ENCODE peak calls at places on chromosomes 5 and 9, in five cellular contexts. O, H, B, U and Y are unnamed samples. For H3K9me3, the result is how much of the 10 kb centered on the place peaks cover.

GRCh38 chr5:150946351-150946905 is 41.6 kb upstream of the ZNF300 start:
- DNase-seq in B (no peak), U (no peak), O (peak), H (peak), Y (no peak)

GRCh38 chr5:50704730-50705129 is 38.3 kb downstream of the PARP8 start:
- DNase-seq in U (no peak), O (no peak), H (no peak), B (no peak), Y (no peak)

GRCh38 chr5:91636351-91636750 is 253.2 kb upstream of the ARRDC3 start:
- DNase-seq in U (no peak), H (no peak), O (no peak), B (no peak), Y (no peak)

GRCh38 chr9:28961625-28962024 is 1388.3 kb upstream of the C9orf72 start:
- DNase-seq in B (no peak), O (no peak), H (no peak), U (no peak), Y (no peak)

GRCh38 chr5:37938086-37938852 is 98.4 kb upstream of the GDNF start:
- DNase-seq in B (no peak), O (no peak), H (no peak), U (no peak), Y (no peak)

GRCh38 chr9:36450110-36450732 is 50.2 kb upstream of the RNF38 start:
- DNase-seq in U (peak), O (no peak), B (peak), H (peak), Y (peak)

GRCh38 chr5:174724484-174725260 is at the start of gene MSX2:
- DNase-seq in U (peak), O (peak), H (peak), B (peak), Y (no peak)

GRCh38 chr5:30539004-30539634 is 654.4 kb upstream of the CDH6 start:
- DNase-seq in U (no peak), H (peak), B (no peak), O (no peak), Y (no peak)

GRCh38 chr5:151357792-151358191 is 10.4 kb upstream of the SLC36A2 start:
- DNase-seq in O (no peak), H (no peak), B (no peak), U (no peak), Y (no peak)

GRCh38 chr5:113034182-113034773 is 57.7 kb downstream of the DCP2 start:
- DNase-seq in B (no peak), U (no peak), O (no peak), H (peak), Y (no peak)

GRCh38 chr5:65426656-65427055 is 55.1 kb downstream of the ADAMTS6 start:
- DNase-seq in H (no peak), B (no peak), O (no peak), U (no peak), Y (no peak)

GRCh38 chr5:125073090-125073489 is 326.7 kb upstream of the ZNF608 start:
- DNase-seq in O (no peak), H (no peak), U (no peak), B (no peak), Y (no peak)

GRCh38 chr5:139711067-139711851 is 63.1 kb downstream of the CXXC5 start:
- DNase-seq in O (peak), H (peak), U (no peak), B (no peak), Y (peak)

GRCh38 chr5:150339165-150339564 is 18.3 kb upstream of the TCOF1 start:
- DNase-seq in U (no peak), B (no peak), O (no peak), H (no peak), Y (no peak)

GRCh38 chr5:97224112-97224750 is 41.2 kb upstream of the RIOK2 start:
- DNase-seq in H (peak), B (no peak), U (no peak), O (no peak), Y (no peak)

GRCh38 chr5:154513669-154514084 is 35.6 kb upstream of the HAND1 start:
- DNase-seq in U (no peak), O (no peak), H (no peak), B (no peak), Y (no peak)

GRCh38 chr5:132105688-132106087 is 32.1 kb downstream of the CSF2 start:
- DNase-seq in H (no peak), O (no peak), B (no peak), U (no peak), Y (no peak)

GRCh38 chr5:58548104-58548503 is 34.8 kb upstream of the RAB3C start:
- DNase-seq in U (no peak), O (no peak), B (no peak), H (no peak), Y (no peak)

GRCh38 chr5:97383996-97384395 is 200.9 kb upstream of the RIOK2 start:
- DNase-seq in B (peak), U (peak), H (peak), O (no peak), Y (no peak)

GRCh38 chr5:5751496-5751895 is 329.0 kb downstream of the ICE1 start:
- DNase-seq in U (no peak), H (no peak), O (no peak), B (no peak), Y (no peak)

DNA sequence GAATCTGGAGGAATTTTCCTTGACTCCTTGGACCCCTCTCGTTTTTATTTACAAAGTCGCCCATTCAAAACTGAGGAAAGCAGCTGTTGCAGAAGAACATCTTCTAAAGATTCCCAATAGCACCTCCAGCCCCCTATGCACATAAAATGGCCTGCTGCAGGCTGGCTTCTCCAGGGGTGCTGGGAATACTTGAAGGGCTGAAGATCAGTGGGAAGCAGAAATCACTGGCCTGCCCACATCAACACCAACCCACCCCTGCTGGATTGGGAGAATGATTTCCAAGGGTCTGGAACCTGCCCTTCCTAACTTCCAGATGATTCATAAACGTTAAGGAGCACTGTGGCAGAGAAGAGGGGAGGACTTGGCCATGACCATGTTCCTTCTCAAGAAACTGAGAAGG is 3.0 kb upstream of the FOXE1 start:
- DNase-seq in O (no peak), B (no peak), U (no peak), H (no peak), Y (no peak)
- H3K9me3 ChIP-seq in O (under half), B (under half), U (under half), H (under half), Y (under half)

DNA sequence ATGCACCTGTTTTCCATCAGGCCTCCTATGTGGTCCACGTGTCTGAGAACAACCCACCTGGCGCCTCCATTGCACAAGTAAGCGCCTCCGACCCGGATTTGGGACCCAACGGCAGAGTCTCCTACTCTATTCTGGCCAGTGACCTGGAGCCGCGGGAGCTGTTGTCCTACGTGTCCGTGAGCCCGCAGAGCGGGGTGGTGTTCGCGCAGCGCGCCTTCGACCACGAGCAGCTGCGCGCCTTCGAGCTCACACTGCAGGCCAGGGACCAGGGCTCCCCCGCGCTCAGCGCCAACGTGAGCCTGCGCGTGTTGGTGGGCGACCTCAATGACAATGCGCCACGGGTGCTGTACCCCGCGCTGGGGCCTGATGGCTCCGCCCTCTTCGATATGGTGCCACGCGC is 1.7 kb downstream of the PCDHGB1 start:
- DNase-seq in H (no peak), O (peak), U (no peak), B (no peak), Y (no peak)
- H3K9me3 ChIP-seq in H (under half), O (half or more), U (under half), B (under half), Y (under half)

DNA sequence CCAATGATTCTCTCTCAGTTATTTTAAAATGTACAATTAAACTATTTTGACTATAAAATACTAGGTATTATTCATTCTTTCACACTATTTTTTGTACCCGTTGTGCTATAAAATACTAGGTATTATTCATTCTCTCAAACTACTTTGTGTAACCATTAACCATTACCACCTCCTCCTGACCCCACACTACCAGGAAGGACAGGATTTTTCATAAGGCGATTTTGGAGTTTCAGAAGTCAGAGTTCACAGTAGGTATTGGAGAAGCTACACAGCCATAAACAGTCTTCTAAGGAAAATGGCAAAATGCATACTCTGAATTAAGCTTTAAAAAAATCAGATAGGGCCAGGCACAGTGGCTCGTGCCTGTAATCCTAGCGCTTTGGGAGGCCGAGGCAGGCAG is 35.1 kb upstream of the TMEM252 start:
- DNase-seq in H (no peak), O (no peak), U (no peak), B (no peak), Y (no peak)
- H3K9me3 ChIP-seq in H (under half), O (under half), U (under half), B (under half), Y (under half)

GRCh38 chr9:135413086-135413375 is 66.6 kb upstream of the PPP1R26 start:
- DNase-seq in O (peak), B (no peak), H (no peak), U (no peak), Y (no peak)

GRCh38 chr9:135416771-135417290 is 62.8 kb upstream of the PPP1R26 start:
- DNase-seq in B (no peak), U (no peak), H (no peak), O (no peak), Y (no peak)

GRCh38 chr9:135414293-135414692 is 65.3 kb upstream of the PPP1R26 start:
- DNase-seq in H (no peak), O (peak), B (no peak), U (no peak), Y (no peak)

GRCh38 chr9:135413461-135413860 is 66.1 kb upstream of the PPP1R26 start:
- DNase-seq in U (no peak), O (peak), B (no peak), H (no peak), Y (no peak)

DNA sequence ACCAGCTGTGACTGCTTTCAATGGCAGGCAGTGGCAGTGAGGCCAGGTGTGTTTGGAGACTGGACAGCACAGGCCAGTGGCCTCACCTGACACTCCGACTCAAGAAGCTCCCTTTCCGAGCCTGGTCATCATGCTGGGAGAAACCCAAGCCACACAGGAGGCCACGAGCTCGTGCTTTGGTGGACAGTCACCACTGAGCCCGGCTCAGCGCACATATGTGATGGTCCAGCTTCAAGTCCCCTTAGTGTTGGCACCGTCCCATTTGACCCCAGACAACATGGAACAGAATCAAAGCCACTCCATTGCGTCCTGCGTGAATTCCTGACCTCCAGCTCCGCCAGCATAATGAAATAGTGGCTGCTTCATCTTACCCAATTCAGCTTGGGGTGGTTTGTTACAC is 64.0 kb upstream of the PPP1R26 start:
- DNase-seq in H (no peak), U (no peak), B (no peak), O (no peak), Y (no peak)
- H3K9me3 ChIP-seq in H (under half), U (under half), B (under half), O (under half), Y (under half)

DNA sequence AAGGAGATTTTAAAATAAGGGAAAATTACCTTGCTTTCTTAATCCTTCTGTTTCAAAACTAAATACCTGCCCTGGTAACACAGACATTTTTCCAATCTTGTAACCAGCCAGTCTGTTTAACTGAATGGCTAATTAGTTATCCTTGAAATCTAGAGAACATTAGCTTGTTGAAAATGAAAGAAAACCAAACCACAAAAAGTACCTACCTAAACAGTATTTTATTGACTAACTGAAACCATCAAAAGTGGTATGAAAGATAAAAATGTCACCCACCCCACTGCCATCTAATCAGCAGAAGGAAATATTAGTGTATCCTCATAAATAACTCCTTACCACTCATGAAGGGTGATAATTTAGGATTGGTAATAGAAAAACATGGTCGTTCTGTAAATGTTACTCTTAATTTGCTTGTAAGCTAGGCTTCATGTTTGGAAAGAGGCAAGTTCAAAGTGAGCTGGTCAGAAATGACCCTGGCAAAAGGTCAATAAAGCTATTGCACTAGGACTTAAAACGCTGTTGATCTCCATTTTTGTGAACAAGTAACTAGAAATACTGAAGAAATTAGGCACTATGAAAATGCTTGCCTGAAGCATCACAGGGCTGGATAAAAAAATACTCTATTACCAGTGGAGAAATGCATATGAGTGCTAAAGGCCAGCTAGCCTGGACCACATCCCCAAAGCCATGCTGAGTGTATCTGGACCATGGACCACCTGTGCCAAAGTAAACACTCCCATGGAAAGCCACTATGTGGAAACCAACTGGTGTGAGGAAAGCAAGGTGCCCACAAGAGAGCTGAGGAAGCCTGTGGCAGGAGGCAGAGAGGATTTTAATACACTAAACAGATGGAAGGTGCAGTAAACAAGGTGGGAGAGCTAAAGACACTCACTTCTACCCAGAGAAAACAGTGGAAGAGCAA is 8.4 kb downstream of the SEMA5A start:
- DNase-seq in O (no peak), U (no peak), H (no peak), B (no peak), Y (no peak)
- H3K9me3 ChIP-seq in O (under half), U (under half), H (under half), B (under half), Y (under half)

DNA sequence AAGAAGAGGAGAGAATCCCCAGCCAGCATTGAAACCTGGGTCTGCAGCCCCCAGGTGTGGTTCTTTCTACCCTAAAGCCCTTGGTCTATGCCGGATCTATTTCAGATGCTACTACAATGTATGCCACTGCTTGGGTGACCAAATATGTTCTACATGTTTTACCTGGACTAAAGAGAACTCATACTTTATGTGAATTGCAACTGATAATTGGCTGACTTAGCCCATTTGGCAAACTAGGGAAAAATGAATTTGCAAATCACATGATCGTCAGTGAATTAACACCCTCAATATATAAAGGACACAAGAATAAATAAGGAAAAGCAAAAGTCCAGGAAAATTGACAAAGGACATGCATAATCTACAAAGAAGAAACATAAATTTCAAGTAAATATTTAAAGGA is 308.8 kb upstream of the IRX2 start:
- DNase-seq in O (no peak), U (no peak), B (no peak), H (no peak), Y (no peak)
- H3K9me3 ChIP-seq in O (under half), U (under half), B (under half), H (under half), Y (under half)

DNA sequence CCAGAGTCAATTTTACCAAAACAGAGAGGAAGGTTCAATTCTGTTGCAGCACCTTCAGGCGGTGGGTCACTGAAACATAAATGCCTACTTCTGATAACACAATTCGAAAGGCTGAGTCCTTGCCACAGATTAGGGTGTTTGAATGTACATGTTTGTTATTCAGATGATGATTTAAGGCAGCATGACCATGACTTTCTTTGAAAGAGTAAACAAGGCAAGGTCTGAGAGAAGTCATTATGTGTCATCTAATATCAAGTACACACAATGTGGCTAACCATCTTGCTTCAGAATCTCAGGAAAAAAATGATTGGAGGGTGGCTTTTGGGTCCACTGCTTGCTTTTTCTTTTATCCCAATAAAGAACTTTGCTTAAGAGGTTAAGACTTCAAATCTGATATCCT is 457.5 kb downstream of the TAF11L14 start:
- DNase-seq in U (peak), O (no peak), B (no peak), H (no peak), Y (no peak)
- H3K9me3 ChIP-seq in U (under half), O (under half), B (under half), H (under half), Y (under half)